ENCODE peak calls at places on chromosomes 5 and 9, in four cellular contexts. Z is IMR-90, W is A549, G is prostate gland. A is an unnamed sample. For H3K4me1, the result is how much of the 10 kb centered on the place peaks cover.

GRCh38 chr5:90529939-90530677 is 724 bp upstream of the LYSMD3 start:
- DNase-seq in Z (peak), W (peak), G (peak), A (peak)

GRCh38 chr9:19466268-19466639 is 57.4 kb downstream of the ACER2 start:
- DNase-seq in G (no peak), W (no peak), Z (no peak), A (no peak)

GRCh38 chr5:90947667-90948066 is 389.1 kb downstream of the ADGRV1 start:
- DNase-seq in W (no peak), G (no peak), Z (peak), A (no peak)

GRCh38 chr9:130913599-130914416 is 17.2 kb upstream of the QRFP start:
- DNase-seq in Z (no peak), W (no peak), G (no peak), A (no peak)

GRCh38 chr5:7894439-7894838 is 25.5 kb downstream of the MTRR start:
- DNase-seq in W (no peak), G (no peak), Z (no peak), A (no peak)

GRCh38 chr9:116717150-116717549 is 30.0 kb downstream of the TRIM32 start:
- DNase-seq in W (no peak), G (no peak), Z (no peak), A (no peak)

GRCh38 chr9:131120620-131121228 is 4.7 kb upstream of the NUP214 start:
- DNase-seq in W (no peak), G (no peak), Z (no peak), A (no peak)

GRCh38 chr9:127336708-127337352 is 60.1 kb upstream of the SLC2A8 start:
- DNase-seq in W (peak), Z (peak), G (peak), A (no peak)

GRCh38 chr9:13331320-13331719 is 51.8 kb upstream of the MPDZ start:
- DNase-seq in W (no peak), Z (no peak), G (no peak), A (no peak)

GRCh38 chr5:105619725-105620124 is 2051.0 kb downstream of the EFNA5 start:
- DNase-seq in Z (no peak), G (no peak), W (no peak), A (no peak)

GRCh38 chr5:138636401-138636944 is 61.3 kb upstream of the HSPA9 start:
- DNase-seq in G (no peak), W (no peak), Z (no peak), A (no peak)

GRCh38 chr9:92325269-92325990 is at the start of the genes CENPP and NOL8:
- DNase-seq in Z (peak), G (peak), W (peak), A (peak)
- TF ChIP-seq POLR2A in Z (peak), G (peak), W (peak), A (peak)

DNA sequence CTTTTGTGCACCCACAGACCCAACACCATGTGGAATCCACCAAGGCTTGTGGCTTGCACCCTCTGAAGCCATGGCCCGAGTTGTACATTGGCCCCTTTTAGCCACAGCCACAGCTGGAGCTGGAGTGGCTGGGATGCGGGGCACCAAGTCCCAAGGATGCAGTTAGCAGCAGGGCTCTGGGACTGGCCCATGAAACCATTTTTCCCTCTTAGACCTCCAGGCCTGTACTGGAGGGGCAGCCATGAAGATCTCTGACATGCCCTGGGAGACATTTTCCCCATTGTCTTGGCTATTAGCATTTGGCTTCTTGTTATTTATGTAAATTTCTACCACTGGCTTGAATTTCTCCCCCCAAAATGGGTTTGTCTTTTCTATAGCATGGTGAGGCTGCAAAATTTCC is 51.8 kb downstream of the RASA1 start:
- DNase-seq in G (no peak), W (no peak), Z (no peak), A (no peak)
- H3K4me1 ChIP-seq in G (under half), W (under half), Z (under half), A (under half)

GRCh38 chr9:138098908-138099791 is 221.6 kb downstream of the CACNA1B start:
- DNase-seq in Z (no peak), W (no peak), G (no peak), A (peak)
- H3K27ac ChIP-seq in Z (no peak), W (no peak), G (no peak), A (no peak)

GRCh38 chr9:83966209-83966582 is 13.8 kb downstream of the HNRNPK start:
- DNase-seq in G (no peak), W (no peak), Z (no peak), A (no peak)
- TF ChIP-seq POLR2A in G (no peak), W (no peak), Z (no peak), A (peak)

GRCh38 chr9:110110154-110110553 is 97.8 kb downstream of the C9orf152 start:
- DNase-seq in Z (no peak), W (no peak), G (no peak), A (no peak)
- H3K4me1 ChIP-seq in Z (under half), W (under half), G (under half), A (under half)

DNA sequence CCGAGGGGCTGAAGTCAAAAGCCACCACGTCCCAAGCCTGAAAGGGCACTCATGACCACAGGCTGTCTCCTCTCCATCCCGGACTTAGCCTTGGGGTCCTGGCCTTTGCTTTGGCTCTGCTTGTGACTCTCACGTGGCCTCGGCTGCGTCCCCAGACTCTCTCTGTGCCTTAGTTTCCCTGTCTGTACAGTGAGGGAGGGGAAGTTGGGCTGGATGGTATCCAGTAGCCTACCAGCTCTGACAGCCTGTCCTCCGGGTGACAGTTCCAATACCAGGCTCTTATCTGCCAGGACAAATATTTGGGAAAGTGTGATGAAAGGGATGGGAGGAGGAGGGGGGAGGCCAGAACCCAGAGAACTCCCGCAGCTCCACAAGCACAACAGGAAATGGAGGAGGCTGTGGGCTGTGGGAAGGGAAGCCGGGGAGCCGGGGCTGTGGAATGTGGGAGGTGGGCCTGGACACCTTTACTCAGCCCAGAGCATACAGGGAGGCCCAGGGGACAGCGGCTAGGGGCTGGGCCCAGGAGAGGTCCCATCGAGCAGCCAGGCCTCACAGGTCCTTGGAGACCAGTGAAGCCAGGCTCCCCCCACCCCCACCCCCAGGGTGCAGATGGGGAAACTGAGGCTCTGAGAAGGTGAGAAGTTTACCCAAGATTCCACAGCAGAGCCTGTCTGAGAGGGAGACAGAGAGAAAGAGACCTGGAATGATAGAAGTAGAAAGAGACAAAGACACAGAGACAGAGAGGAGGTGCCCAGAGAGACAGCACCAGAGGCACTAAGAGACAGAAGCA is 18.3 kb downstream of the PDGFRB start:
- DNase-seq in G (peak), W (no peak), Z (peak), A (peak)
- H3K27ac ChIP-seq in G (peak), W (peak), Z (peak), A (peak)

GRCh38 chr5:67969631-67970030 is 245.9 kb upstream of the PIK3R1 start:
- DNase-seq in Z (no peak), W (no peak), G (no peak), A (no peak)

GRCh38 chr5:67971223-67971830 is 244.2 kb upstream of the PIK3R1 start:
- DNase-seq in Z (peak), G (no peak), W (no peak), A (peak)

GRCh38 chr5:67969176-67969575 is 246.4 kb upstream of the PIK3R1 start:
- DNase-seq in W (no peak), G (no peak), Z (no peak), A (no peak)

GRCh38 chr5:67974054-67974453 is 241.5 kb upstream of the PIK3R1 start:
- DNase-seq in W (no peak), Z (no peak), G (no peak), A (no peak)

DNA sequence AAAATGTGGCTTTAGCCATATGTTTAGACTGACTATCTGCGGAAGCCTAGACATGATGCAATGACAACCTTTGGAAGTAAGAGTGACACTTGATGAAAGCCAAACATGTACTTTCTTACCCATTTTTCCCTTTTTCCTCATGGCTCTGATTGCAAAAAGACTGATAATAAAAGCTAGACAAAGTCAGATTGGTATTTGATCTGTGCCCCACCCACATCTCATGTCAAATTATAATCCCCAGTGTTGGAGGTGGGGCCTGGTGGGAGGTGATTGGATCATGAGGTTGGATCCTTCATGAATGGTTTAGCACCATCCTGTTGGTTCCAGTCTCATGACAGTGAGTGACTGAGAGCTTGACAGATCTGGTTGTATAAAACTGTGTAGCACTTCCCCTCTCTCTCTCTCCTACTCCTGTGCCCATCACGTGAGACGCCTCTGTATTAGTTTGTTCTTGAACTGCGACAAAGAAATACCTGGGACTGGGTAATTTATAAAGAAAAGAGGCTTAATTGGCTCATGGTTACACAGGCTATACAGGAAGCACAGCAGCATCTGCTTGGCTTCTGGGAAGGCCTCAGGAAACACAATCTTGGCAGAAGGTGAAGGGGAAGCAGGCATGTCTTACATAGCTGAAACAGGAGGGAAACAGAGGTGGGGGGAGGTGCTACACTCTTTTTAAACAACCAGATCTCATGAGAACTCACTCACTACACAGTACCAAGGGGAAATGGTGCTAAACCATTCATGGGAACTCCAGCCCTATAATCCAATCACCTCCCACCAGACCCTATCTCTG is 243.3 kb upstream of the PIK3R1 start:
- DNase-seq in W (no peak), G (no peak), Z (no peak), A (no peak)
- TF ChIP-seq POLR2A in W (no peak), G (no peak), Z (no peak), A (no peak)

GRCh38 chr9:133387680-133388079 is 11.5 kb downstream of the STKLD1 start:
- DNase-seq in G (peak), Z (no peak), W (no peak), A (no peak)

GRCh38 chr9:133389025-133389557 is 12.9 kb downstream of the STKLD1 start:
- DNase-seq in W (no peak), Z (no peak), G (no peak), A (no peak)

GRCh38 chr9:133389562-133389961 is 13.4 kb downstream of the STKLD1 start:
- DNase-seq in Z (no peak), G (no peak), W (no peak), A (no peak)

GRCh38 chr9:133393399-133393798 is 17.2 kb downstream of the STKLD1 start:
- DNase-seq in W (no peak), G (no peak), Z (no peak), A (no peak)

DNA sequence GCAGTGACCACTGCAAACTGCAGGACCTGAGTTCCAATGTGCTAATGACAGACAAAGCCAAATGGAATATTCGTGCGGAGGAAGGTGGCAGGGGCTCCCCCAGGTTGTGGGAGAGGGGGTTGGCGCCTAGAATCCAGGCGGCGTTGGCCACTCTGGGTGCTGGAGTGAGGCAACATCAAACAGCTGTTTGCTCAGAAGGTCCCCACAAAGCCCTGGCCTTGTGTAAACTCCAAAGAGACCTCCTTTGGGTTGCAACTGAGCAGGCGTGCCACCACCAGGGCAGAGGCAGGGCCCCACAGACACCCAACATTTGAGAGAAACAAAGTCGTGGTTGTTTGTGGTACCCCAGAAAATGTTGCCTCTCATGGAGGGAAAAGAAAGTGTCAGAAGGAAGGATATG is 14.5 kb downstream of the STKLD1 start:
- DNase-seq in G (no peak), Z (no peak), W (no peak), A (no peak)
- H3K4me1 ChIP-seq in G (under half), Z (under half), W (under half), A (under half)

GRCh38 chr9:137354153-137354844 is 52.2 kb upstream of the NRARP start:
- DNase-seq in Z (no peak), W (no peak), G (no peak), A (no peak)
- H3K27ac ChIP-seq in Z (no peak), W (no peak), G (no peak), A (no peak)